ENCODE peak calls at places on chromosome 15, in four cellular contexts. One of them, this sample, is unnamed.

GRCh38 chr15:67998599-67999122 is 55.5 kb upstream of the PIAS1 start:
- DNase-seq in HepG2: no peak
- DNase-seq in K562: no peak
- DNase-seq in SK-N-SH: no peak
- DNase-seq in this sample: no peak

GRCh38 chr15:79308874-79309273 is 2.0 kb upstream of the TMED3 start:
- DNase-seq in SK-N-SH: no peak
- DNase-seq in HepG2: no peak
- DNase-seq in K562: no peak
- DNase-seq in this sample: no peak

GRCh38 chr15:55742498-55742926 is 440 bp downstream of the PRTG start:
- DNase-seq in SK-N-SH: no peak
- DNase-seq in HepG2: no peak
- DNase-seq in K562: no peak
- DNase-seq in this sample: no peak

GRCh38 chr15:93730724-93731123 is 500.6 kb upstream of the MCTP2 start:
- DNase-seq in K562: no peak
- DNase-seq in SK-N-SH: no peak
- DNase-seq in HepG2: no peak
- DNase-seq in this sample: no peak

GRCh38 chr15:60424006-60424405 is 26.2 kb upstream of the ANXA2 start:
- DNase-seq in SK-N-SH: no peak
- DNase-seq in HepG2: no peak
- DNase-seq in K562: no peak
- DNase-seq in this sample: no peak

GRCh38 chr15:101255615-101256350 is 3.9 kb upstream of the CHSY1 start:
- DNase-seq in SK-N-SH: no peak
- DNase-seq in HepG2: peak
- DNase-seq in K562: peak
- DNase-seq in this sample: no peak

GRCh38 chr15:61910839-61911369 is 149.3 kb downstream of the VPS13C start:
- DNase-seq in SK-N-SH: no peak
- DNase-seq in HepG2: no peak
- DNase-seq in K562: no peak
- DNase-seq in this sample: no peak

GRCh38 chr15:64282701-64283100 is 73.3 kb downstream of the CSNK1G1 start:
- DNase-seq in SK-N-SH: no peak
- DNase-seq in HepG2: no peak
- DNase-seq in K562: no peak
- DNase-seq in this sample: no peak

GRCh38 chr15:74326759-74327158 is 40.7 kb downstream of the CYP11A1 start:
- DNase-seq in SK-N-SH: no peak
- DNase-seq in HepG2: no peak
- DNase-seq in K562: no peak
- DNase-seq in this sample: no peak

GRCh38 chr15:32834156-32834555 is 116.4 kb downstream of the GREM1 start:
- DNase-seq in K562: no peak
- DNase-seq in SK-N-SH: no peak
- DNase-seq in HepG2: no peak
- DNase-seq in this sample: peak

GRCh38 chr15:76168237-76168984 is 108.6 kb downstream of the TMEM266 start:
- DNase-seq in K562: peak
- DNase-seq in HepG2: no peak
- DNase-seq in SK-N-SH: no peak
- DNase-seq in this sample: no peak

GRCh38 chr15:66679657-66680108 is 22.4 kb upstream of the SMAD6 start:
- DNase-seq in HepG2: peak
- DNase-seq in SK-N-SH: peak
- DNase-seq in K562: peak
- DNase-seq in this sample: no peak
- TF ChIP-seq NFIC in HepG2: no peak
- TF ChIP-seq NFIC in SK-N-SH: no peak
- TF ChIP-seq NFIC in K562: peak
- TF ChIP-seq NFIC in this sample: no peak

DNA sequence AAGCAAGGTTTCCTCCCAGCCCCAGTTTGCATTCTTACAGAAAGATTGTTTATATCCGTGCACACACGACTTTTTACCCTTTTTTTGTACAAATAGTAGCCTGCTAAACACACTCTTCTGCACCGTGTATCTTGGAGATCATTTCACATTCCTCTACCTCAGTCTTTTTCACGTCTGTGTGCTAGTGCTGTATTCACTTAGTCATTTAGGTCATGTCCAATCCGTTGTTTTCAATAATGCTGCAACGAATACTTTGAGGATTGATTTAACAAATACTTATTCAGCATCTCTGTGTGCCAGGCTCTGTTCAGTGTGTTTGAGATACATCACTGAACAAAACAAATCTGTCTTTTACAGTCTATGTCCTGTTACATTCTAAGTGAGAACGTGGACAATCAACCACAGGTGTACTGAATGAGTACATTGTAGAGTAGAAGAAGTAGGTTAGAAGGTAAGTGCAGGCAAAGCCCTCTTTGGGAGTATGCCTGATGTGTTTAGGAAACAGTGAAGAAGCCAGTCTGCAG is 917 bp downstream of the JMJD7 start:
- DNase-seq in SK-N-SH: no peak
- DNase-seq in K562: no peak
- DNase-seq in HepG2: no peak
- DNase-seq in this sample: no peak
- TF ChIP-seq NFIC in SK-N-SH: no peak
- TF ChIP-seq NFIC in K562: no peak
- TF ChIP-seq NFIC in HepG2: no peak
- TF ChIP-seq NFIC in this sample: no peak

DNA sequence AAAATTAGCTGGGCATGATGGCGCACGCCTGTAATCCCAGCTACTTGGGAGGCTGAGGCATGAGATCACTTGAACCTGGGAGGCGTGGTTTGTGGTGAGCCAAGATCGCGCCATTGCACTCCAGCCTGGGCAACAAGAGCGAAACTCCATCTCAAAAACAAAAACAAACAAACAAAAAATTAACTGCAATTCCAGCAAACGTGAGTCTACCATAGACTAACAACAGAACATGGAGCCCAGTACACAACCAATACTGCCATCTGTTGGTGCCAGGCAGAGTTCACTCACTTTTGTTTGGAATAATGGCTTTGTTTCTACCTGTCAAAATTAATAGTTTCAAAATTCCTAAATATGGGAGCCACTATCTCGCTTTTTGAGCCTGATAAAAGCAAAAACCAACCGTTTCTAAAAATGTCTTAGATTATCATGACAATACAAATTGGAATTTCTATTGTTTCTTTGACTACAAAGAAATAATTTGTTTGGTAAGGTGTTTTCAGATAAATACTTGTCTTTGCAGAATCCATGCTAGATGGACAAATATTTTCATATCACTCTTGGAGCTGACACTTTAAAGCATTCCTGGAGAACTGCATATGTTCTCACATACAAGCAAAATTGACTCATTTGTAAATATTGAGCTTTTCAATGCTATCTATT is 45.0 kb downstream of the GPR176 start:
- DNase-seq in K562: no peak
- DNase-seq in SK-N-SH: peak
- DNase-seq in HepG2: peak
- DNase-seq in this sample: no peak
- TF ChIP-seq NFIC in K562: no peak
- TF ChIP-seq NFIC in SK-N-SH: no peak
- TF ChIP-seq NFIC in HepG2: no peak
- TF ChIP-seq NFIC in this sample: no peak

DNA sequence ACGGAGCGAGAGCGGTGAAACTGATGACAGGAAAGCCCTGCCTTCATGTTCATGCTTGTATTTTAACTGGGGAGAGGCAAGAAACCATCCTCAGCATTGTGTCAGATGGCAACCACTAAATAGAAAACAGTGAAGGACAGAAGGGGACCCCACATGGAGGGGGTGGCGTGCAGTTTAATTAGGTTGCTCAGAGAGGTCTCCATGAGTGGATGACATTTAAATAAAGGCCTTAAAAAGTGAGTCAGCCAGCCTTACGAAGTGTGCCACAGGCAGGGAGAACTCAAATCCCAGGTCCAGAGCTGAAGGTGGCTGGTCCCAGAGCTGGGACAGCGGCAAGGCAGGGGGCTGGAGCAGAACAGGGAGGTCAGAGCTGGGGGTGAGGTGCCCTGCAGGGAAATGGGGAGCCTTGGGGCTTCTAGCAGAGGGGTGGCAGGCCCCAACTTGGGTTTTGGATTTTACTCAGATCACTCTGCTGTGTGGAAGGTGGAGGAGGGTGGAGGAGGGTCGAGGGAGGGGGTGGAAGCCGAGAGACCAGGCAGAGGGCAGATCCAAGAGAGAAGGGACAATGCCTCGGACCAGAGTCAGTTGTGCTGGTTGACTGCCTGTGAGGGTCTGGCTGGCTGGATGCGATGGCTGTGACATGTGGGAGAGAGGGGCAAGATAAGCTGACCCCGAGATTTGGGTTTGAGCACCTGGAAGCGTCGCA is 73.7 kb downstream of the KLF13 start:
- DNase-seq in HepG2: no peak
- DNase-seq in SK-N-SH: no peak
- DNase-seq in K562: no peak
- DNase-seq in this sample: no peak
- TF ChIP-seq NFIC in HepG2: no peak
- TF ChIP-seq NFIC in SK-N-SH: no peak
- TF ChIP-seq NFIC in K562: no peak
- TF ChIP-seq NFIC in this sample: no peak

This sample was measured in GM12878.